ENCODE peak calls at places on chromosomes 16 and 17, in four cellular contexts. R is tibial nerve, A is colonic mucosa, U is adrenal gland. K is an unnamed sample. For H3K4me1, the result is how much of the 10 kb centered on the place peaks cover.

GRCh38 chr16:85274924-85275323 is 162.7 kb upstream of the CIBAR2 start:
- DNase-seq in R (no peak), A (no peak), U (no peak), K (no peak)

GRCh38 chr16:8855972-8856371 is 12.8 kb downstream of the CARHSP1 start:
- DNase-seq in R (no peak), A (no peak), U (no peak), K (peak)

GRCh38 chr17:77796201-77796860 is 162.2 kb upstream of the TNRC6C start:
- DNase-seq in R (no peak), A (peak), U (no peak), K (no peak)

GRCh38 chr17:38875477-38876080 is 5.7 kb downstream of the LASP1 start:
- DNase-seq in R (no peak), A (no peak), U (no peak), K (peak)

GRCh38 chr16:56408379-56409098 is 16.8 kb downstream of the AMFR start:
- DNase-seq in R (no peak), A (peak), U (no peak), K (no peak)

GRCh38 chr16:84042879-84043485 is 387 bp upstream of the SLC38A8 start:
- DNase-seq in R (no peak), A (no peak), U (no peak), K (peak)

GRCh38 chr17:72407336-72408121 is 286.7 kb downstream of the SOX9 start:
- DNase-seq in R (no peak), A (peak), U (peak), K (peak)

GRCh38 chr16:29876186-29876577 is 13.2 kb upstream of the CDIPT start:
- DNase-seq in R (no peak), A (no peak), U (no peak), K (no peak)

GRCh38 chr17:45276031-45276430 is 14.1 kb upstream of the SPATA32 start:
- DNase-seq in R (no peak), A (no peak), U (no peak), K (peak)

GRCh38 chr17:81566461-81567126 is 14.4 kb upstream of the FAAP100 start:
- DNase-seq in R (peak), A (peak), U (peak), K (peak)

GRCh38 chr16:8885674-8886592 is 3.8 kb downstream of the LITAFD start:
- DNase-seq in R (no peak), A (no peak), U (no peak), K (no peak)

GRCh38 chr16:10541396-10541795 is 39.0 kb downstream of the EMP2 start:
- DNase-seq in R (no peak), A (no peak), U (no peak), K (no peak)

GRCh38 chr16:31093132-31093703 is 1.4 kb downstream of the VKORC1 start:
- DNase-seq in R (no peak), A (peak), U (peak), K (no peak)

GRCh38 chr16:67030221-67030962 is 1.4 kb downstream of the CBFB start:
- DNase-seq in R (no peak), A (no peak), U (no peak), K (no peak)

GRCh38 chr17:47717845-47718621 is 15.0 kb upstream of the TBX21 start:
- DNase-seq in R (no peak), A (no peak), U (no peak), K (no peak)

GRCh38 chr17:3712811-3713463 is 10.8 kb upstream of the HASPIN start:
- DNase-seq in R (no peak), A (no peak), U (no peak), K (no peak)

DNA sequence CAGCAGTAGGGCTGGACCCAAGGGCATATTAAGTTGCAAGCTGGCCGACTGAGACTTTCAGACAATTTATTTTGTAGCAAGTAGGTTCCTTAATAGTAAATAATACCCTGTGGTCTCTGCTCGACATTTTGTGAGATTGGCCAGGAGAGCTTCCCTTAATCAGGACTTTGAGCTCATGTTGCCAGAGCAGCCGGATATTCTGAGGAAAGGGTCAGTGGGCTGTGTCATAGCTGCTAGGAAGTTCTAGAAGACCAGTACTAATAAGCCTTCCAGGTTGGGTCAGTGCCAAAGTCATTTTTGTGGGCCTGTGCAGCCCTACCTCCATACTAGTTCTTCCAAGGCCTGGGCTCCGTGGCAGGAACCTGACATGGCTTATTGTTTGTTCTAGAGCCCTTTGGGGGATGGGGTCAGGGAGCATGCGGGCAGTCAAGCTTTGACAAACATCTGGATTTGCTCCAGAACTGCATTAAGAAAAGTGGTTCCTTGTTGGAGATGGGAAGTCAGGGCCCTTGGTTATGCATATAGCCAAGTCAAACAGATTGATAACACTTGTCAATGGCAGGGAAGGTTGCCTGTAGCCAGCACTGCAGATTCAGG is 7.5 kb downstream of the ALKBH5 start:
- DNase-seq in R (peak), A (no peak), U (no peak), K (no peak)
- H3K4me1 ChIP-seq in R (half or more), A (under half), U (half or more), K (under half)

DNA sequence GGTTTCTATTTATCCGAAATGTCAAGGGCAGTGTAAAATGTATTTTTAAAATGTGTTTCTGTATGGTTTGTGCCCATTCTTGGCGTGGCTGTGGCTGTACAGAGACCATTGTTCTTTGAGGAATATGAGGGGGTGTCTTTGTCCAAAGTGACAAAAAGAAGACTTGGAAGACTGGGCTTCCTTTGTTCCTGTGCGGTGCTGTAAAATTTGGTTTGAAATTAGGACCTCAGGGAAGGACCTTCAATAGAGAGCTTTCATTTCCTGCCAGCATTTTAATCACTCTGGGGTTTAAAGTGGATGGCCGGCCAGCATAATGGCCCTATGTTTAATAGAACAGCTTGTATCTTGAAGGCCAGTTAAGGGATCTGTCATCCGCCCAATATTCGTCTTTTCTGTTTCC is 190.1 kb upstream of the TBX2 start:
- DNase-seq in R (peak), A (no peak), U (no peak), K (no peak)
- H3K4me1 ChIP-seq in R (under half), A (under half), U (under half), K (under half)

DNA sequence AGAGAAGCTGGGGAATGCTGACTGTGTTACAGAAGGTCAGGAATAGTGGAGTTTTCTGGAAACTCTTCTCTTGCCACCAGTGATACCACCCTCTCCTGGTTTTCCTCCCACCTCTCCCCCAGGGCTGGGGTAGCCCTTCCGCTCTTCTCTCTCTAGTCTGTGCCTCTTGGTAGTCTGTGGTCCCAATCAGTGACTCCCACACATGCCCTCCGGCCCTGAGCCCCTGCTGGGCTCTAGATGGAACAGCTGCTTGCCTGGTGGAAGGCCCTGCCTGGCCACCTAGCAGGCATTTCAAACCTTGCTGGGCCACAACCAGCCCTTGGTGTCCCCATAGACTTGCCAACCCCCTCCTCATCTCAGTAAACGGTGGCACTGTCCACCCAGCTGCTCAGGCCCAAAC is 15.2 kb upstream of the MTSS2 start:
- DNase-seq in R (no peak), A (no peak), U (no peak), K (no peak)
- H3K4me1 ChIP-seq in R (half or more), A (under half), U (under half), K (under half)

DNA sequence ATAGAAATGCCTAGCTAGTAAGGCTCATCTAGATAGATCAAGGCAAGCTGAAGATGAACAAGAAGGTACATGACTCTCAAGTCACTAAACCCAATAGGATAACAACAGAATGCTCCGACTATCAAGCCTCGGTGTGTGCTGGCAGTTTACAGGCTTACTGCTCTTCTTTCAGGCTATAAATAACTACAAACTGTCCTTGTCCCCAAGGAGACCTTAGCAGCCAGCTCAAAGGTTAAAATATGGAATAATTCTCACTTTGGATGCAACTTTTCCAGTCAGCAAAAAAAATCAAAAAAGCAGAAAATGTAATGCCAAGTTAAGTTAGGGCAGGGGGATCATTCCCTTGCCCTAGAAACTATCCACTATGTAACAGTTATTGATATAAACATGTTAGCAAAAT is 44.6 kb downstream of the SPOP start:
- DNase-seq in R (no peak), A (no peak), U (no peak), K (no peak)
- H3K4me1 ChIP-seq in R (under half), A (under half), U (under half), K (under half)

DNA sequence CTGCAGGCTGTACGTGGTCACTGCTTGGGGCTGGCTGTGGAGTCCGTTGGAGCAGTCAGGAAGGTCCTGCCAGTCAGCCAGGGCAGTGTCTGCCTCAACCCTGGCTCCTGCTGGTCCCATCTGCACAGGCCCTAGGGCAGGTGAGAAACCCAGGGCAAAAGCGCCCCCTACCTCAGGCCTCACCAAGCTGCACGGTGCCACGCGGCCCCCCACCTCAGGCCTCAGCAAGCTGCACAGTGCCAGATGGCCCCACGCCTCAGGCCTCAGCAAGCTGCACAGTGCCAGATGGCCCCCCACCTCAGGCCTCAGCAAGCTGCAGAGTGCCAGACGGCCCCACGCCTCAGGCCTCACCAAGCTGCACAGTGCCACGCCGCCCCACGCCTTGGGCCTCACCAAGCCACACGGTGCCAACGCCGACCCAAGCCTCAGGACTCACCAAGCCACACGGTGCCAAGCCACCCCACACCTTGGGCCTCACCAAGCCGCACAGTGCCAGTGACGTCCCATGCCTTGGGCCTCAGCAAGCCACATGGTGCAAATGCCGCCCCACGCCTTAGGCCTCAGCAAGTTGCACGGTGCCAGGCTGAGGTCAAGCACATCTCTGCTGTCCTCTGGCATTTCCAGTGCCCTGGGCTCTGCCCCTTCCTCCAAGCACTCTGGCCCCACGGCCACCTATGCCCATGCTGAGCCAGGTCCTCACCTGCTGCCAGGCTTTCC is 5.5 kb downstream of the TMEM204 start:
- DNase-seq in R (no peak), A (no peak), U (no peak), K (no peak)
- H3K4me1 ChIP-seq in R (under half), A (under half), U (under half), K (under half)

GRCh38 chr16:81796035-81796434 is 16.9 kb downstream of the PLCG2 start:
- DNase-seq in R (no peak), A (no peak), U (no peak), K (no peak)

GRCh38 chr16:81796585-81797346 is 17.7 kb downstream of the PLCG2 start:
- DNase-seq in R (no peak), A (no peak), U (no peak), K (no peak)

GRCh38 chr16:81792828-81793227 is 13.7 kb downstream of the PLCG2 start:
- DNase-seq in R (no peak), A (no peak), U (no peak), K (no peak)

GRCh38 chr16:81797443-81797842 is 18.4 kb downstream of the PLCG2 start:
- DNase-seq in R (no peak), A (no peak), U (no peak), K (no peak)

DNA sequence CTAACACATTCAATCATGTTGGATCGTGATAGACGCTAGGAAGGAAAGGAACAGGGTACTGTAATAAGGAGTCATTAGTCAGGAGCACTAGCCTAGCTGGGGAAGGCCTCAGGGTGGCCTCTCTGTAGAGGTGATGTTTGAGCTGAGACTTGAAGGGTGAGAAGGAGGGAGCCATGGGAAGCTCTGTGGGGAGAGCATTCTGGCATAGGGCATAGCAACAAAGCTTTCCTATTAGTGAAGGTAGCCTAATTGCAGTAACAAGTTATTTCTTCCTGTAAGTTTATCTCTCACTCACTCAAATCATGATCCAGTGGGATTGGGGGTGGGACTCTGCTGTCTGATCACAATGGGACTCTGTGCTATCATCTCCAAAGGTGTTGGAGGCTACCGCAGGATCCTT is 16.1 kb downstream of the PLCG2 start:
- DNase-seq in R (no peak), A (no peak), U (no peak), K (no peak)
- H3K4me1 ChIP-seq in R (under half), A (under half), U (under half), K (under half)

K was measured in mucosa of descending colon.